ENCODE peak calls at places on chromosomes 2 and 18, in seven cellular contexts. One of them, this sample, is unnamed.
A peak's percentile ranks its signal among the peaks of the same experiment; 100 is the strongest.

GRCh38 chr2:30266051-30266621 is 34.8 kb downstream of the LBH start:
- DNase-seq in IMR-90: no peak
- DNase-seq in H1: no peak
- DNase-seq in mesendoderm: no peak
- DNase-seq in H9: no peak
- DNase-seq in mesenchymal stem cell: peak; percentile 20
- DNase-seq in trophoblast cell: no peak
- DNase-seq in this sample: no peak

GRCh38 chr18:63476666-63477065 is at the start of gene SERPINB5:
- DNase-seq in IMR-90: no peak
- DNase-seq in H1: no peak
- DNase-seq in mesendoderm: no peak
- DNase-seq in H9: peak; percentile 79
- DNase-seq in mesenchymal stem cell: no peak
- DNase-seq in trophoblast cell: peak; percentile 62
- DNase-seq in this sample: no peak

GRCh38 chr2:189658281-189658680 is 3.0 kb upstream of the ASNSD1 start:
- DNase-seq in IMR-90: no peak
- DNase-seq in H1: no peak
- DNase-seq in mesendoderm: peak; percentile 59
- DNase-seq in H9: no peak
- DNase-seq in mesenchymal stem cell: peak; percentile 45
- DNase-seq in trophoblast cell: no peak
- DNase-seq in this sample: no peak

GRCh38 chr2:64143154-64144056 is 815 bp downstream of the PELI1 start:
- DNase-seq in IMR-90: peak; percentile 34
- DNase-seq in H1: peak; percentile 66
- DNase-seq in mesendoderm: peak; percentile 52
- DNase-seq in H9: peak; percentile 43
- DNase-seq in mesenchymal stem cell: peak; percentile 49
- DNase-seq in trophoblast cell: peak; percentile 54
- DNase-seq in this sample: peak; percentile 62

GRCh38 chr2:145739679-145740078 is 1219.8 kb upstream of the ZEB2 start:
- DNase-seq in IMR-90: no peak
- DNase-seq in H1: no peak
- DNase-seq in mesendoderm: no peak
- DNase-seq in H9: no peak
- DNase-seq in mesenchymal stem cell: no peak
- DNase-seq in trophoblast cell: no peak
- DNase-seq in this sample: no peak

GRCh38 chr18:67216846-67217245 is 299.7 kb downstream of the DSEL start:
- DNase-seq in IMR-90: peak; percentile 12
- DNase-seq in H1: no peak
- DNase-seq in mesendoderm: no peak
- DNase-seq in H9: no peak
- DNase-seq in mesenchymal stem cell: no peak
- DNase-seq in trophoblast cell: no peak
- DNase-seq in this sample: no peak

GRCh38 chr2:190530211-190530639 is 4.3 kb downstream of the NEMP2 start:
- DNase-seq in IMR-90: peak; percentile 53
- DNase-seq in H1: no peak
- DNase-seq in mesendoderm: no peak
- DNase-seq in H9: no peak
- DNase-seq in mesenchymal stem cell: peak; percentile 49
- DNase-seq in trophoblast cell: no peak
- DNase-seq in this sample: no peak

GRCh38 chr2:175156534-175156933 is 11.5 kb downstream of the ATF2 start:
- DNase-seq in IMR-90: no peak
- DNase-seq in H1: no peak
- DNase-seq in mesendoderm: peak; percentile 21
- DNase-seq in H9: no peak
- DNase-seq in mesenchymal stem cell: peak; percentile 32
- DNase-seq in trophoblast cell: no peak
- DNase-seq in this sample: no peak

GRCh38 chr2:11344956-11345671 is 678 bp upstream of the ROCK2 start:
- DNase-seq in IMR-90: peak; percentile 69
- DNase-seq in H1: peak; percentile 73
- DNase-seq in mesendoderm: peak; percentile 81
- DNase-seq in H9: no peak
- DNase-seq in mesenchymal stem cell: peak; percentile 73
- DNase-seq in trophoblast cell: peak; percentile 61
- DNase-seq in this sample: peak; percentile 75

GRCh38 chr2:60413819-60414178 is 139.7 kb downstream of the BCL11A start:
- DNase-seq in IMR-90: no peak
- DNase-seq in H1: no peak
- DNase-seq in mesendoderm: no peak
- DNase-seq in H9: no peak
- DNase-seq in mesenchymal stem cell: no peak
- DNase-seq in trophoblast cell: no peak
- DNase-seq in this sample: no peak

GRCh38 chr2:219079417-219079816 is 18.7 kb upstream of the IHH start:
- DNase-seq in IMR-90: peak; percentile 62
- DNase-seq in H1: no peak
- DNase-seq in mesendoderm: no peak
- DNase-seq in H9: no peak
- DNase-seq in mesenchymal stem cell: no peak
- DNase-seq in trophoblast cell: no peak
- DNase-seq in this sample: no peak

GRCh38 chr18:49459404-49460171 is 857 bp downstream of the DYM start:
- DNase-seq in IMR-90: peak; percentile 12
- DNase-seq in H1: no peak
- DNase-seq in mesendoderm: peak; percentile 13
- DNase-seq in H9: no peak
- DNase-seq in mesenchymal stem cell: peak; percentile 30
- DNase-seq in trophoblast cell: peak; percentile 34
- DNase-seq in this sample: no peak

GRCh38 chr2:129909648-129910418 is 69.6 kb upstream of the RAB6C start:
- DNase-seq in IMR-90: no peak
- DNase-seq in H1: peak; percentile 41
- DNase-seq in mesendoderm: no peak
- DNase-seq in H9: no peak
- DNase-seq in mesenchymal stem cell: no peak
- DNase-seq in trophoblast cell: no peak
- DNase-seq in this sample: no peak

GRCh38 chr2:96427917-96428316 is 77.2 kb downstream of the NEURL3 start:
- DNase-seq in IMR-90: peak; percentile 70
- DNase-seq in H1: no peak
- DNase-seq in mesendoderm: peak; percentile 57
- DNase-seq in H9: no peak
- DNase-seq in mesenchymal stem cell: peak; percentile 57
- DNase-seq in trophoblast cell: peak; percentile 90
- DNase-seq in this sample: no peak

GRCh38 chr2:43158259-43158880 is 68.0 kb downstream of the ZFP36L2 start:
- DNase-seq in IMR-90: peak; percentile 75
- DNase-seq in H1: no peak
- DNase-seq in mesendoderm: no peak
- DNase-seq in H9: no peak
- DNase-seq in mesenchymal stem cell: peak; percentile 31
- DNase-seq in trophoblast cell: peak; percentile 19
- DNase-seq in this sample: no peak

GRCh38 chr2:200054681-200055468 is 99.5 kb downstream of the MAIP1 start:
- DNase-seq in IMR-90: no peak
- DNase-seq in H1: peak; percentile 83
- DNase-seq in mesendoderm: peak; percentile 90
- DNase-seq in H9: peak; percentile 87
- DNase-seq in mesenchymal stem cell: no peak
- DNase-seq in trophoblast cell: no peak
- DNase-seq in this sample: peak; percentile 29

GRCh38 chr2:102001767-102002142 is 10.0 kb downstream of the IL1R2 start:
- DNase-seq in IMR-90: no peak
- DNase-seq in H1: no peak
- DNase-seq in mesendoderm: no peak
- DNase-seq in H9: no peak
- DNase-seq in mesenchymal stem cell: no peak
- DNase-seq in trophoblast cell: peak; percentile 94
- DNase-seq in this sample: no peak

GRCh38 chr2:112157472-112157871 is 19.3 kb downstream of the FBLN7 start:
- DNase-seq in IMR-90: no peak
- DNase-seq in H1: no peak
- DNase-seq in mesendoderm: no peak
- DNase-seq in H9: no peak
- DNase-seq in mesenchymal stem cell: no peak
- DNase-seq in trophoblast cell: no peak
- DNase-seq in this sample: no peak

GRCh38 chr2:135951071-135951583 is 34.3 kb downstream of the DARS1 start:
- DNase-seq in IMR-90: no peak
- DNase-seq in H1: no peak
- DNase-seq in mesendoderm: no peak
- DNase-seq in H9: no peak
- DNase-seq in mesenchymal stem cell: no peak
- DNase-seq in trophoblast cell: no peak
- DNase-seq in this sample: no peak

GRCh38 chr2:181077128-181077709 is 96.8 kb downstream of the UBE2E3 start:
- DNase-seq in IMR-90: peak; percentile 62
- DNase-seq in H1: no peak
- DNase-seq in mesendoderm: peak; percentile 65
- DNase-seq in H9: no peak
- DNase-seq in mesenchymal stem cell: peak; percentile 63
- DNase-seq in trophoblast cell: peak; percentile 68
- DNase-seq in this sample: peak; percentile 30

GRCh38 chr2:85772019-85772745 is 18.4 kb downstream of the ATOH8 start:
- DNase-seq in IMR-90: peak; percentile 100
- DNase-seq in H1: peak; percentile 66
- DNase-seq in mesendoderm: peak; percentile 62
- DNase-seq in H9: peak; percentile 65
- DNase-seq in mesenchymal stem cell: peak; percentile 100
- DNase-seq in trophoblast cell: peak; percentile 96
- DNase-seq in this sample: peak; percentile 52

DNA sequence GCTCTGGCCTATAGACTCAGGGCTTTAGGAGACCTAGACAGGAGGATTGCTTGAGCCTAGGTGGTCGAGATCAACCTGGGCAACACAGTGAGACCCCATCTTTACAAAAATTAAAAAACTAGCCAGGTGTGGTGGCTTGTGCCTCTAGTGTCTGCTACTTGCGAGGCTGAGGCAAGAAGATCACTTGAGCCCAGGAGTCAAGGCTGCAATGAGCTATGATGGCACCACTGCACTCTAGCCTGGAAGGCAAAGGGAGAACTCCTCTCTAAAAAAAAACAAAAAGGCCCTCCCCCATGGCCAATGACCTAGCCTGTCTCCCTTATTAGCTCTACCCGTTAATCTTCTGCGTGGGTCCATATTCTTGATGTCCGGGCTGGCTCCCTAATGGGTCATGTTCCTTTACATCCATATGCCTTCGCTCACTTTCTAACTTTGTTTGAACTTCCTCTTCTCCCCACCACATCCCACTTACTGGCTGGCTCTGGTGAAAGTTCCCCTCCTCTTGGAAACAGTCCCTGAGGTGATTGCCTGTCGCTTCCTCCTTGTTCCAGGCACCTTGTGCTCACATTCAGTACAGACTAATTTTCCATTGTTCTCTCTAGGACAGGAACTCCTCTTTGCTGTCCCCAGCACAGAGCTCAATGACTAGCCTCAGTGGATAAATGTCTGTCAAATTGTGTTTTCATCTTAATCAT is 103.0 kb downstream of the AFF3 start:
- DNase-seq in IMR-90: no peak
- DNase-seq in H1: no peak
- DNase-seq in mesendoderm: no peak
- DNase-seq in H9: no peak
- DNase-seq in mesenchymal stem cell: no peak
- DNase-seq in trophoblast cell: no peak
- DNase-seq in this sample: no peak
- H3K79me1 ChIP-seq in IMR-90: peaks cover 35% of the 10 kb centered on the region
- H3K79me1 ChIP-seq in H1: no peaks in the 10 kb centered on the region
- H3K79me1 ChIP-seq in mesendoderm: no peaks in the 10 kb centered on the region
- H3K79me1 ChIP-seq in H9: no peaks in the 10 kb centered on the region
- H3K79me1 ChIP-seq in mesenchymal stem cell: peaks cover 32% of the 10 kb centered on the region
- H3K79me1 ChIP-seq in trophoblast cell: no peaks in the 10 kb centered on the region
- H3K79me1 ChIP-seq in this sample: no peaks in the 10 kb centered on the region

GRCh38 chr2:231662028-231662810 is 46.1 kb upstream of the PTMA start:
- DNase-seq in IMR-90: peak; percentile 95
- DNase-seq in H1: peak; percentile 98
- DNase-seq in mesendoderm: peak; percentile 99
- DNase-seq in H9: peak; percentile 98
- DNase-seq in mesenchymal stem cell: peak; percentile 95
- DNase-seq in trophoblast cell: peak; percentile 100
- DNase-seq in this sample: peak; percentile 94
- H3K79me1 ChIP-seq in IMR-90: no peaks in the 10 kb centered on the region
- H3K79me1 ChIP-seq in H1: no peaks in the 10 kb centered on the region
- H3K79me1 ChIP-seq in mesendoderm: no peaks in the 10 kb centered on the region
- H3K79me1 ChIP-seq in H9: no peaks in the 10 kb centered on the region
- H3K79me1 ChIP-seq in mesenchymal stem cell: peaks cover 2% of the 10 kb centered on the region
- H3K79me1 ChIP-seq in trophoblast cell: peaks cover 27% of the 10 kb centered on the region
- H3K79me1 ChIP-seq in this sample: peaks cover 2% of the 10 kb centered on the region

GRCh38 chr2:172204762-172205161 is 102.1 kb upstream of the DLX2 start:
- DNase-seq in IMR-90: no peak
- DNase-seq in H1: no peak
- DNase-seq in mesendoderm: no peak
- DNase-seq in H9: no peak
- DNase-seq in mesenchymal stem cell: no peak
- DNase-seq in trophoblast cell: no peak
- DNase-seq in this sample: no peak

GRCh38 chr2:172210599-172210998 is 107.9 kb upstream of the DLX2 start:
- DNase-seq in IMR-90: no peak
- DNase-seq in H1: no peak
- DNase-seq in mesendoderm: no peak
- DNase-seq in H9: no peak
- DNase-seq in mesenchymal stem cell: no peak
- DNase-seq in trophoblast cell: no peak
- DNase-seq in this sample: no peak

GRCh38 chr2:172207916-172208315 is 105.2 kb upstream of the DLX2 start:
- DNase-seq in IMR-90: peak; percentile 80
- DNase-seq in H1: no peak
- DNase-seq in mesendoderm: no peak
- DNase-seq in H9: no peak
- DNase-seq in mesenchymal stem cell: no peak
- DNase-seq in trophoblast cell: peak; percentile 14
- DNase-seq in this sample: no peak

GRCh38 chr2:172211507-172211906 is 108.8 kb upstream of the DLX2 start:
- DNase-seq in IMR-90: peak; percentile 61
- DNase-seq in H1: no peak
- DNase-seq in mesendoderm: no peak
- DNase-seq in H9: no peak
- DNase-seq in mesenchymal stem cell: no peak
- DNase-seq in trophoblast cell: no peak
- DNase-seq in this sample: no peak

DNA sequence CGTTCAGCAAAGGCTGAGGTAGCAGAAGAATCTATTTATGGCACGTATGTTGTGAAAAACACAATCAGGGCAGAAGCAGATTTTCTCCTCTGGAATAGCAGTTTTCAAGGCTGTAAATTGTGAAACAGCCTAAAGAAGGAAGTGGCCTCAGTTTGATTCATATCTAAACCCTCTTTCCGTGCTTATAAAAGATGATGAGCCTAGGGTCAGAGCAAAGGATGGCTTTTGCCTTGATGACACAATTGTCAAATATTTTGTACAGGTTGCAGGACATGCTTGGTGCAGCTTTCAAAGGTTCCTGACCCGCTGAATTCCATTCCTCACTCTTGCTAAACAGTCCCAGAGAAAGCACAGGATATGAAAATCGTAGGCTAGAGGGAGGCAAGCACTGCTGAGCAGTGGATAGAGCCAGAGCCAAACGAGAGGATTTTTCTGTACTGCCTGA is 106.2 kb upstream of the DLX2 start:
- DNase-seq in IMR-90: peak; percentile 79
- DNase-seq in H1: no peak
- DNase-seq in mesendoderm: no peak
- DNase-seq in H9: no peak
- DNase-seq in mesenchymal stem cell: peak; percentile 59
- DNase-seq in trophoblast cell: peak; percentile 97
- DNase-seq in this sample: no peak
- H3K79me1 ChIP-seq in IMR-90: no peaks in the 10 kb centered on the region
- H3K79me1 ChIP-seq in H1: no peaks in the 10 kb centered on the region
- H3K79me1 ChIP-seq in mesendoderm: no peaks in the 10 kb centered on the region
- H3K79me1 ChIP-seq in H9: no peaks in the 10 kb centered on the region
- H3K79me1 ChIP-seq in mesenchymal stem cell: no peaks in the 10 kb centered on the region
- H3K79me1 ChIP-seq in trophoblast cell: no peaks in the 10 kb centered on the region
- H3K79me1 ChIP-seq in this sample: no peaks in the 10 kb centered on the region

GRCh38 chr18:75005622-75006021 is 203.3 kb downstream of the PTGR3 start:
- DNase-seq in IMR-90: peak; percentile 80
- DNase-seq in H1: no peak
- DNase-seq in mesendoderm: no peak
- DNase-seq in H9: no peak
- DNase-seq in mesenchymal stem cell: no peak
- DNase-seq in trophoblast cell: no peak
- DNase-seq in this sample: no peak
- H3K79me1 ChIP-seq in IMR-90: no peaks in the 10 kb centered on the region
- H3K79me1 ChIP-seq in H1: no peaks in the 10 kb centered on the region
- H3K79me1 ChIP-seq in mesendoderm: no peaks in the 10 kb centered on the region
- H3K79me1 ChIP-seq in H9: no peaks in the 10 kb centered on the region
- H3K79me1 ChIP-seq in mesenchymal stem cell: peaks cover 6% of the 10 kb centered on the region
- H3K79me1 ChIP-seq in trophoblast cell: no peaks in the 10 kb centered on the region
- H3K79me1 ChIP-seq in this sample: no peaks in the 10 kb centered on the region